ENCODE peak calls at places on chromosome 16, in six cellular contexts. E is neural progenitor cell, X is mammary epithelial cell, U is AG09309, L is cardiac fibroblast, T is body of pancreas. S is an unnamed sample.

GRCh38 chr16:85197611-85198566 is 85.6 kb upstream of the CIBAR2 start:
- DNase-seq in E (no peak), X (no peak), U (no peak), L (no peak), T (peak), S (no peak)

GRCh38 chr16:9033125-9033830 is 58.2 kb upstream of the HAPSTR1 start:
- DNase-seq in E (peak), X (peak), U (no peak), L (peak), T (peak), S (peak)

GRCh38 chr16:70331588-70332358 is 14.9 kb upstream of the DDX19A start:
- DNase-seq in E (peak), X (no peak), U (no peak), L (peak), T (no peak), S (peak)

GRCh38 chr16:48831081-48831722 is 221.2 kb upstream of the N4BP1 start:
- DNase-seq in E (peak), X (no peak), U (no peak), L (no peak), T (no peak), S (peak)

GRCh38 chr16:80208015-80208414 is 332.8 kb upstream of the DYNLRB2 start:
- DNase-seq in E (no peak), X (peak), U (no peak), L (no peak), T (no peak), S (no peak)

GRCh38 chr16:19162085-19162484 is 6.0 kb upstream of the SYT17 start:
- DNase-seq in E (no peak), X (no peak), U (no peak), L (peak), T (no peak), S (no peak)

GRCh38 chr16:7086842-7087616 is 245.6 kb upstream of the RBFOX1 start:
- DNase-seq in E (peak), X (no peak), U (no peak), L (no peak), T (peak), S (peak)

GRCh38 chr16:87634411-87634810 is 32.1 kb downstream of the JPH3 start:
- DNase-seq in E (no peak), X (no peak), U (no peak), L (no peak), T (no peak), S (no peak)

GRCh38 chr16:29688172-29688571 is 9.2 kb downstream of the QPRT start:
- DNase-seq in E (no peak), X (no peak), U (no peak), L (no peak), T (no peak), S (no peak)

GRCh38 chr16:48583075-48584065 is 26.6 kb downstream of the N4BP1 start:
- DNase-seq in E (no peak), X (no peak), U (no peak), L (peak), T (no peak), S (no peak)

DNA sequence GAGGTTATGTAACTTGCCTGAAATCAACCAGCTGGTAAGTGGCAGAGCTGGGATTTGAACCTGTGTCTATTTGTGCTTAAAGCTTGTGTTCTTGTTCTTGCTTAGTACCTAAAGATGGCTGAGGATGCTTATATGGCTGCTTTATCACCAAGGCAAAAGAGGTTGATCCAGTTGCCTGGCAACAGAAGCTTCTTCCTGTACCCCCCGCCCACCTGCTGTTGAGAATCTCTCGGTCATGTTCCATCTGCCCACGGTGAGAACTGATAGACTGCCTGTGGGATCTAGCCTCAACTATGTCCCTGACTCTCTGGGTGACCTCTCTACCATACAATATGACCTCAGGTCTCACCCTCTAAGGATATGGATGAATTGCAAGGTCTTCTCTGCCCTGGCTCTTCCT is 60.7 kb downstream of the ABCC6 start:
- DNase-seq in E (no peak), X (no peak), U (no peak), L (no peak), T (no peak), S (no peak)
- H3K4me3 ChIP-seq in E (no peak), X (no peak), U (no peak), L (no peak), T (no peak), S (no peak)

GRCh38 chr16:25038239-25038954 is 23.2 kb upstream of the ARHGAP17 start:
- DNase-seq in E (no peak), X (no peak), U (no peak), L (no peak), T (no peak), S (no peak)

GRCh38 chr16:25037221-25037620 is 22.1 kb upstream of the ARHGAP17 start:
- DNase-seq in E (no peak), X (no peak), U (no peak), L (no peak), T (no peak), S (no peak)

GRCh38 chr16:25041437-25041836 is 26.3 kb upstream of the ARHGAP17 start:
- DNase-seq in E (no peak), X (no peak), U (no peak), L (no peak), T (no peak), S (no peak)

GRCh38 chr16:25037632-25038031 is 22.5 kb upstream of the ARHGAP17 start:
- DNase-seq in E (no peak), X (no peak), U (no peak), L (no peak), T (no peak), S (no peak)

GRCh38 chr16:25040543-25040942 is 25.4 kb upstream of the ARHGAP17 start:
- DNase-seq in E (no peak), X (no peak), U (no peak), L (no peak), T (no peak), S (no peak)
- H3K4me3 ChIP-seq in E (no peak), X (no peak), U (no peak), L (no peak), T (no peak), S (no peak)

GRCh38 chr16:3949946-3950342 is 69.4 kb upstream of the CREBBP start:
- DNase-seq in E (no peak), X (no peak), U (no peak), L (no peak), T (no peak), S (no peak)
- H3K4me3 ChIP-seq in E (no peak), X (no peak), U (peak), L (peak), T (no peak), S (no peak)

DNA sequence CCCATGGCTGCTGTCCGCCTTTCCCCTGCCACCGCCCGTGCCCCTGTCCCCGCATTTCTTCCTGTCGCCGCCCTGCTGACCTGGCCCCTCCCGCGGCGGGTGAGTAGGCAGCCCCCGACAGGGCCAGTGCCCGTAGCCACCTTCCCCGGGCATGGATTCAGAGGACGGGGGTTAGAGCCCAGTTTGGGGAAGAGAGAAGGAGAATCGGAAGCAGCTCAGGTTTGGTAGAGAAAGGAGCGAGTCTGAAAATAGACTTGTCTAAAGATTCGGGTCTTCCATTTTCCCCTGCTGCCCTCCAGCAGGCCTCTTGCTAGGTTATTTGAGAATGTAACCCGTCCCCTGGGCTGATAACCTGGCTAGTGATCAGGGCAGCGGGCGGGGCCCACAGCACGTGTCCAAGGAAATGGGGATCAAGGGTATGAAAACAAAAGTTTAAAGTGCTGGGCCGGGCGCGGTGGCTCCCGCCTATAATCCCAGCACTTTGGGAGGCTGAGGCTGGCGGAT is 7.9 kb upstream of the CLDN9 start:
- DNase-seq in E (peak), X (no peak), U (no peak), L (no peak), T (peak), S (peak)
- H3K4me3 ChIP-seq in E (peak), X (peak), U (peak), L (no peak), T (no peak), S (peak)

GRCh38 chr16:3149630-3150345 is 15.0 kb downstream of the ZNF213 start:
- DNase-seq in E (peak), X (no peak), U (no peak), L (peak), T (peak), S (peak)
- H3K4me3 ChIP-seq in E (peak), X (peak), U (peak), L (peak), T (peak), S (peak)

GRCh38 chr16:88771294-88771772 is 13.7 kb downstream of the PIEZO1 start:
- DNase-seq in E (no peak), X (no peak), U (no peak), L (no peak), T (no peak), S (no peak)

GRCh38 chr16:88772871-88773811 is 11.9 kb downstream of the PIEZO1 start:
- DNase-seq in E (peak), X (peak), U (peak), L (peak), T (peak), S (peak)

GRCh38 chr16:88774544-88775393 is 10.3 kb downstream of the PIEZO1 start:
- DNase-seq in E (no peak), X (no peak), U (no peak), L (no peak), T (no peak), S (no peak)

GRCh38 chr16:88775825-88776224 is 9.2 kb downstream of the PIEZO1 start:
- DNase-seq in E (no peak), X (no peak), U (no peak), L (no peak), T (no peak), S (no peak)

GRCh38 chr16:88773812-88774291 is 11.2 kb downstream of the PIEZO1 start:
- DNase-seq in E (peak), X (no peak), U (no peak), L (peak), T (peak), S (peak)
- H3K4me3 ChIP-seq in E (no peak), X (no peak), U (no peak), L (no peak), T (no peak), S (no peak)

GRCh38 chr16:1103649-1104005 is 7.6 kb upstream of the C1QTNF8 start:
- DNase-seq in E (no peak), X (no peak), U (no peak), L (no peak), T (no peak), S (no peak)
- H3K4me3 ChIP-seq in E (peak), X (no peak), U (no peak), L (no peak), T (no peak), S (peak)

GRCh38 chr16:76963614-76964315 is 227.2 kb upstream of the MON1B start:
- DNase-seq in E (no peak), X (no peak), U (no peak), L (no peak), T (no peak), S (no peak)
- H3K4me3 ChIP-seq in E (no peak), X (no peak), U (no peak), L (no peak), T (no peak), S (no peak)

S was measured in Caco-2.